ENCODE peak calls at places on chromosomes 3 and 15, in nine cellular contexts. One of them, this sample, is unnamed.

GRCh38 chr15:26082833-26083174 is 219.7 kb upstream of the ATP10A start:
- DNase-seq in cardiac fibroblast: peak
- DNase-seq in AG09309: no peak
- DNase-seq in H1: no peak
- DNase-seq in fibroblast of pulmonary artery: peak
- DNase-seq in B cell: no peak
- DNase-seq in vagina: no peak
- DNase-seq in choroid plexus epithelial cell: peak
- DNase-seq in RWPE1: no peak
- DNase-seq in this sample: no peak

GRCh38 chr15:55133972-55134371 is 62.8 kb downstream of the RSL24D1 start:
- DNase-seq in cardiac fibroblast: no peak
- DNase-seq in RWPE1: no peak
- DNase-seq in vagina: no peak
- DNase-seq in fibroblast of pulmonary artery: no peak
- DNase-seq in AG09309: no peak
- DNase-seq in choroid plexus epithelial cell: no peak
- DNase-seq in H1: no peak
- DNase-seq in B cell: no peak
- DNase-seq in this sample: no peak

GRCh38 chr3:141538568-141538967 is 51.7 kb downstream of the RASA2 start:
- DNase-seq in cardiac fibroblast: peak
- DNase-seq in RWPE1: peak
- DNase-seq in B cell: no peak
- DNase-seq in AG09309: no peak
- DNase-seq in vagina: no peak
- DNase-seq in fibroblast of pulmonary artery: no peak
- DNase-seq in H1: no peak
- DNase-seq in choroid plexus epithelial cell: no peak
- DNase-seq in this sample: no peak

GRCh38 chr3:136955813-136956212 is 2.0 kb upstream of the IL20RB start:
- DNase-seq in fibroblast of pulmonary artery: peak
- DNase-seq in H1: no peak
- DNase-seq in RWPE1: no peak
- DNase-seq in cardiac fibroblast: peak
- DNase-seq in choroid plexus epithelial cell: peak
- DNase-seq in B cell: no peak
- DNase-seq in vagina: no peak
- DNase-seq in AG09309: no peak
- DNase-seq in this sample: no peak

GRCh38 chr3:42501681-42502428 is 588 bp upstream of the VIPR1 start:
- DNase-seq in cardiac fibroblast: peak
- DNase-seq in H1: no peak
- DNase-seq in vagina: peak
- DNase-seq in choroid plexus epithelial cell: peak
- DNase-seq in RWPE1: peak
- DNase-seq in AG09309: no peak
- DNase-seq in B cell: peak
- DNase-seq in fibroblast of pulmonary artery: peak
- DNase-seq in this sample: peak

GRCh38 chr3:11604139-11604895 is 39.4 kb downstream of the VGLL4 start:
- DNase-seq in fibroblast of pulmonary artery: peak
- DNase-seq in AG09309: no peak
- DNase-seq in vagina: no peak
- DNase-seq in choroid plexus epithelial cell: peak
- DNase-seq in cardiac fibroblast: peak
- DNase-seq in B cell: no peak
- DNase-seq in H1: no peak
- DNase-seq in RWPE1: no peak
- DNase-seq in this sample: no peak

GRCh38 chr15:90402230-90402629 is 14.2 kb downstream of the IQGAP1 start:
- DNase-seq in B cell: no peak
- DNase-seq in AG09309: peak
- DNase-seq in H1: no peak
- DNase-seq in cardiac fibroblast: peak
- DNase-seq in RWPE1: peak
- DNase-seq in vagina: no peak
- DNase-seq in choroid plexus epithelial cell: peak
- DNase-seq in fibroblast of pulmonary artery: peak
- DNase-seq in this sample: no peak

GRCh38 chr15:58626378-58626777 is 123.1 kb downstream of the ADAM10 start:
- DNase-seq in AG09309: no peak
- DNase-seq in vagina: no peak
- DNase-seq in B cell: no peak
- DNase-seq in choroid plexus epithelial cell: no peak
- DNase-seq in cardiac fibroblast: no peak
- DNase-seq in RWPE1: no peak
- DNase-seq in H1: no peak
- DNase-seq in fibroblast of pulmonary artery: no peak
- DNase-seq in this sample: no peak

GRCh38 chr3:61562810-61563613 is 1.6 kb downstream of the PTPRG start:
- DNase-seq in vagina: no peak
- DNase-seq in fibroblast of pulmonary artery: peak
- DNase-seq in cardiac fibroblast: peak
- DNase-seq in RWPE1: peak
- DNase-seq in H1: no peak
- DNase-seq in choroid plexus epithelial cell: peak
- DNase-seq in B cell: peak
- DNase-seq in AG09309: no peak
- DNase-seq in this sample: peak

GRCh38 chr15:36844453-36845094 is 255.8 kb downstream of the MEIS2 start:
- DNase-seq in vagina: no peak
- DNase-seq in choroid plexus epithelial cell: peak
- DNase-seq in fibroblast of pulmonary artery: peak
- DNase-seq in RWPE1: no peak
- DNase-seq in B cell: no peak
- DNase-seq in H1: no peak
- DNase-seq in cardiac fibroblast: peak
- DNase-seq in AG09309: no peak
- DNase-seq in this sample: no peak

GRCh38 chr15:45402955-45403892 is 24.9 kb upstream of the GATM start:
- DNase-seq in RWPE1: peak
- DNase-seq in choroid plexus epithelial cell: peak
- DNase-seq in B cell: peak
- DNase-seq in AG09309: no peak
- DNase-seq in fibroblast of pulmonary artery: peak
- DNase-seq in cardiac fibroblast: peak
- DNase-seq in H1: no peak
- DNase-seq in vagina: no peak
- DNase-seq in this sample: peak

GRCh38 chr15:35495075-35495474 is 50.9 kb downstream of the DPH6 start:
- DNase-seq in RWPE1: no peak
- DNase-seq in cardiac fibroblast: no peak
- DNase-seq in AG09309: no peak
- DNase-seq in H1: no peak
- DNase-seq in vagina: no peak
- DNase-seq in fibroblast of pulmonary artery: no peak
- DNase-seq in B cell: no peak
- DNase-seq in choroid plexus epithelial cell: no peak
- DNase-seq in this sample: no peak

GRCh38 chr3:191240432-191240831 is 41.4 kb downstream of the OSTN start:
- DNase-seq in B cell: no peak
- DNase-seq in AG09309: no peak
- DNase-seq in vagina: no peak
- DNase-seq in fibroblast of pulmonary artery: no peak
- DNase-seq in choroid plexus epithelial cell: no peak
- DNase-seq in cardiac fibroblast: no peak
- DNase-seq in H1: no peak
- DNase-seq in RWPE1: no peak
- DNase-seq in this sample: no peak

GRCh38 chr3:162845918-162846317 is 1349.3 kb downstream of the OTOL1 start:
- DNase-seq in RWPE1: no peak
- DNase-seq in choroid plexus epithelial cell: no peak
- DNase-seq in fibroblast of pulmonary artery: no peak
- DNase-seq in H1: no peak
- DNase-seq in AG09309: no peak
- DNase-seq in B cell: no peak
- DNase-seq in cardiac fibroblast: no peak
- DNase-seq in vagina: no peak
- DNase-seq in this sample: no peak

GRCh38 chr3:140298569-140299070 is 363.6 kb downstream of the CLSTN2 start:
- DNase-seq in vagina: no peak
- DNase-seq in AG09309: no peak
- DNase-seq in B cell: no peak
- DNase-seq in H1: peak
- DNase-seq in fibroblast of pulmonary artery: no peak
- DNase-seq in cardiac fibroblast: no peak
- DNase-seq in RWPE1: no peak
- DNase-seq in choroid plexus epithelial cell: no peak
- DNase-seq in this sample: no peak

GRCh38 chr3:177615015-177615414 is 417.7 kb upstream of the TBL1XR1 start:
- DNase-seq in RWPE1: peak
- DNase-seq in cardiac fibroblast: peak
- DNase-seq in fibroblast of pulmonary artery: peak
- DNase-seq in choroid plexus epithelial cell: peak
- DNase-seq in AG09309: peak
- DNase-seq in vagina: no peak
- DNase-seq in B cell: no peak
- DNase-seq in H1: no peak
- DNase-seq in this sample: no peak

GRCh38 chr3:135759651-135760050 is 205.9 kb upstream of the PPP2R3A start:
- DNase-seq in cardiac fibroblast: no peak
- DNase-seq in B cell: no peak
- DNase-seq in choroid plexus epithelial cell: no peak
- DNase-seq in fibroblast of pulmonary artery: no peak
- DNase-seq in RWPE1: no peak
- DNase-seq in AG09309: no peak
- DNase-seq in H1: no peak
- DNase-seq in vagina: peak
- DNase-seq in this sample: no peak

GRCh38 chr3:135757421-135757820 is 208.1 kb upstream of the PPP2R3A start:
- DNase-seq in choroid plexus epithelial cell: no peak
- DNase-seq in cardiac fibroblast: no peak
- DNase-seq in H1: no peak
- DNase-seq in fibroblast of pulmonary artery: no peak
- DNase-seq in RWPE1: no peak
- DNase-seq in AG09309: no peak
- DNase-seq in B cell: no peak
- DNase-seq in vagina: peak
- DNase-seq in this sample: no peak

GRCh38 chr3:135758961-135759360 is 206.6 kb upstream of the PPP2R3A start:
- DNase-seq in H1: no peak
- DNase-seq in fibroblast of pulmonary artery: no peak
- DNase-seq in choroid plexus epithelial cell: no peak
- DNase-seq in B cell: no peak
- DNase-seq in AG09309: no peak
- DNase-seq in cardiac fibroblast: no peak
- DNase-seq in RWPE1: no peak
- DNase-seq in vagina: peak
- DNase-seq in this sample: no peak

GRCh38 chr3:135762188-135762853 is 203.2 kb upstream of the PPP2R3A start:
- DNase-seq in H1: no peak
- DNase-seq in fibroblast of pulmonary artery: no peak
- DNase-seq in B cell: no peak
- DNase-seq in RWPE1: no peak
- DNase-seq in choroid plexus epithelial cell: no peak
- DNase-seq in vagina: no peak
- DNase-seq in cardiac fibroblast: no peak
- DNase-seq in AG09309: no peak
- DNase-seq in this sample: no peak

GRCh38 chr3:135760581-135760980 is 204.9 kb upstream of the PPP2R3A start:
- DNase-seq in RWPE1: no peak
- DNase-seq in choroid plexus epithelial cell: no peak
- DNase-seq in AG09309: no peak
- DNase-seq in H1: no peak
- DNase-seq in B cell: no peak
- DNase-seq in cardiac fibroblast: no peak
- DNase-seq in vagina: no peak
- DNase-seq in fibroblast of pulmonary artery: no peak
- DNase-seq in this sample: no peak
- TF ChIP-seq CTCF in RWPE1: no peak
- TF ChIP-seq CTCF in choroid plexus epithelial cell: no peak
- TF ChIP-seq CTCF in AG09309: no peak
- TF ChIP-seq CTCF in H1: no peak
- TF ChIP-seq CTCF in B cell: no peak
- TF ChIP-seq CTCF in cardiac fibroblast: no peak
- TF ChIP-seq CTCF in vagina: no peak
- TF ChIP-seq CTCF in fibroblast of pulmonary artery: no peak
- TF ChIP-seq CTCF in this sample: no peak

DNA sequence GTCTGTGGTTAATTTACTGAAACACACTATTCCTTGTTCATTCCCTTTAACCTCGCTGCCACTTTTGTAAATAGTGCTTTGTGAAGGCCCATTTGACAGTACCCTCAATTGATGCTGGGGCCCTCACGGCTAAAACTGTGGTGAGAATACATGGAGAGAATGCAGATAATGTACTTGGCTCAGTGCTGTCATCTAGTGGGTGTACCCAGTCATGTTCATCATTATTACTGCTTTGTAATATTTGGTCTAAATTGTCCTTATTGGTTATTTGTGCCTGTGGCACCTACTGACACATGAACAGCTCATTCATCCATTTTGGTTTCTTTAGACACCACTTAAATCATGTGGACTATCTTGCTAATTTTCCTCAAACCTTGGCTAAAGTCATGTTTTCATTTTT is 543.6 kb downstream of the EDEM1 start:
- DNase-seq in AG09309: no peak
- DNase-seq in RWPE1: no peak
- DNase-seq in fibroblast of pulmonary artery: no peak
- DNase-seq in choroid plexus epithelial cell: no peak
- DNase-seq in H1: no peak
- DNase-seq in vagina: no peak
- DNase-seq in cardiac fibroblast: no peak
- DNase-seq in B cell: no peak
- DNase-seq in this sample: peak
- TF ChIP-seq CTCF in AG09309: no peak
- TF ChIP-seq CTCF in RWPE1: no peak
- TF ChIP-seq CTCF in fibroblast of pulmonary artery: no peak
- TF ChIP-seq CTCF in choroid plexus epithelial cell: no peak
- TF ChIP-seq CTCF in H1: no peak
- TF ChIP-seq CTCF in vagina: no peak
- TF ChIP-seq CTCF in cardiac fibroblast: no peak
- TF ChIP-seq CTCF in B cell: no peak
- TF ChIP-seq CTCF in this sample: no peak

GRCh38 chr3:10280177-10280529 is 12.6 kb downstream of the GHRL start:
- DNase-seq in cardiac fibroblast: no peak
- DNase-seq in choroid plexus epithelial cell: no peak
- DNase-seq in H1: no peak
- DNase-seq in RWPE1: no peak
- DNase-seq in vagina: no peak
- DNase-seq in B cell: no peak
- DNase-seq in fibroblast of pulmonary artery: no peak
- DNase-seq in AG09309: no peak
- DNase-seq in this sample: no peak
- TF ChIP-seq CTCF in cardiac fibroblast: no peak
- TF ChIP-seq CTCF in choroid plexus epithelial cell: peak
- TF ChIP-seq CTCF in H1: peak
- TF ChIP-seq CTCF in RWPE1: no peak
- TF ChIP-seq CTCF in vagina: no peak
- TF ChIP-seq CTCF in B cell: no peak
- TF ChIP-seq CTCF in fibroblast of pulmonary artery: peak
- TF ChIP-seq CTCF in AG09309: peak
- TF ChIP-seq CTCF in this sample: no peak

GRCh38 chr3:77158701-77159100 is 118.8 kb downstream of the ROBO2 start:
- DNase-seq in H1: no peak
- DNase-seq in choroid plexus epithelial cell: no peak
- DNase-seq in B cell: no peak
- DNase-seq in RWPE1: no peak
- DNase-seq in vagina: no peak
- DNase-seq in fibroblast of pulmonary artery: no peak
- DNase-seq in AG09309: no peak
- DNase-seq in cardiac fibroblast: no peak
- DNase-seq in this sample: no peak

GRCh38 chr3:77161098-77161497 is 121.2 kb downstream of the ROBO2 start:
- DNase-seq in vagina: no peak
- DNase-seq in H1: no peak
- DNase-seq in cardiac fibroblast: no peak
- DNase-seq in RWPE1: no peak
- DNase-seq in fibroblast of pulmonary artery: no peak
- DNase-seq in B cell: no peak
- DNase-seq in AG09309: no peak
- DNase-seq in choroid plexus epithelial cell: no peak
- DNase-seq in this sample: no peak

GRCh38 chr3:77159182-77159581 is 119.3 kb downstream of the ROBO2 start:
- DNase-seq in choroid plexus epithelial cell: peak
- DNase-seq in vagina: no peak
- DNase-seq in fibroblast of pulmonary artery: no peak
- DNase-seq in AG09309: no peak
- DNase-seq in B cell: no peak
- DNase-seq in RWPE1: no peak
- DNase-seq in H1: no peak
- DNase-seq in cardiac fibroblast: no peak
- DNase-seq in this sample: no peak
- TF ChIP-seq CTCF in choroid plexus epithelial cell: peak
- TF ChIP-seq CTCF in vagina: no peak
- TF ChIP-seq CTCF in fibroblast of pulmonary artery: no peak
- TF ChIP-seq CTCF in AG09309: no peak
- TF ChIP-seq CTCF in B cell: no peak
- TF ChIP-seq CTCF in RWPE1: no peak
- TF ChIP-seq CTCF in H1: no peak
- TF ChIP-seq CTCF in cardiac fibroblast: no peak
- TF ChIP-seq CTCF in this sample: no peak